ENCODE peak calls at places on chromosomes 16 and 17, in six cellular contexts. L is HepG2, I is stomach, Q is cardiac muscle cell, T is aorta, M is neural progenitor cell. O is an unnamed sample. For H3K4me1, the result is how much of the 10 kb centered on the place peaks cover.

GRCh38 chr16:77408607-77409006 is 26.2 kb downstream of the ADAMTS18 start:
- DNase-seq in M (no peak), T (no peak), Q (no peak), L (no peak), I (no peak), O (no peak)

GRCh38 chr17:41098476-41098875 is 534 bp upstream of the KRTAP4-8 start:
- DNase-seq in T (no peak), L (no peak), Q (no peak), I (no peak), M (no peak), O (no peak)

GRCh38 chr16:47460301-47460754 is 535 bp downstream of the ITFG1 start:
- DNase-seq in Q (no peak), I (no peak), T (no peak), M (no peak), L (no peak), O (no peak)

GRCh38 chr17:50872710-50873424 is 6.7 kb upstream of the TOB1 start:
- DNase-seq in L (no peak), I (peak), T (no peak), M (no peak), Q (peak), O (no peak)

GRCh38 chr16:27700596-27700995 is 150.7 kb downstream of the KATNIP start:
- DNase-seq in T (peak), M (no peak), Q (no peak), I (no peak), L (no peak), O (no peak)

GRCh38 chr17:44541884-44542581 is 15.3 kb upstream of the FZD2 start:
- DNase-seq in I (no peak), T (no peak), Q (no peak), M (peak), L (no peak), O (no peak)

GRCh38 chr16:14003119-14003570 is 68.0 kb upstream of the MRTFB start:
- DNase-seq in T (peak), M (peak), I (no peak), Q (peak), L (no peak), O (peak)

GRCh38 chr17:50511058-50511457 is 2.8 kb downstream of the MYCBPAP start:
- DNase-seq in Q (peak), T (no peak), L (no peak), M (no peak), I (no peak), O (no peak)

GRCh38 chr17:57586099-57586702 is 158.9 kb downstream of the CCDC182 start:
- DNase-seq in Q (no peak), I (no peak), T (no peak), M (no peak), L (no peak), O (no peak)

GRCh38 chr16:56883586-56883985 is 18.6 kb downstream of the SLC12A3 start:
- DNase-seq in L (no peak), Q (no peak), T (no peak), I (no peak), M (no peak), O (no peak)

GRCh38 chr17:76196675-76197074 is 43.6 kb downstream of the RNF157 start:
- DNase-seq in Q (peak), L (no peak), T (no peak), M (no peak), I (peak), O (peak)

GRCh38 chr17:44258811-44259351 is 9.1 kb downstream of the SLC4A1 start:
- DNase-seq in I (no peak), M (no peak), L (no peak), T (no peak), Q (no peak), O (no peak)

GRCh38 chr17:39702901-39703893 is 3.3 kb downstream of the ERBB2 start:
- DNase-seq in L (peak), I (no peak), T (no peak), M (peak), Q (no peak), O (no peak)

GRCh38 chr17:75632428-75632827 is 806 bp upstream of the SMIM5 start:
- DNase-seq in L (no peak), M (no peak), T (no peak), Q (no peak), I (no peak), O (no peak)

GRCh38 chr17:36594626-36595401 is 3.1 kb downstream of the DHRS11 start:
- DNase-seq in M (no peak), L (no peak), Q (no peak), T (no peak), I (no peak), O (no peak)

GRCh38 chr16:55563797-55564196 is 2.7 kb upstream of the CAPNS2 start:
- DNase-seq in Q (no peak), T (no peak), L (no peak), I (no peak), M (no peak), O (no peak)

GRCh38 chr17:18108400-18109312 is at the start of gene MYO15A:
- DNase-seq in M (no peak), Q (no peak), I (no peak), T (peak), L (no peak), O (no peak)

GRCh38 chr17:75152523-75152922 is 1.8 kb downstream of the JPT1 start:
- DNase-seq in M (no peak), T (no peak), I (no peak), L (no peak), Q (peak), O (no peak)

GRCh38 chr17:3475155-3475808 is 515 bp upstream of the ASPA start:
- DNase-seq in T (no peak), Q (no peak), I (no peak), L (no peak), M (no peak), O (no peak)

GRCh38 chr16:17358350-17358749 is 112.4 kb downstream of the XYLT1 start:
- DNase-seq in M (no peak), T (no peak), Q (no peak), I (no peak), L (no peak), O (no peak)

GRCh38 chr17:27888945-27889344 is 4.2 kb downstream of the LYRM9 start:
- DNase-seq in L (peak), T (no peak), M (peak), I (peak), Q (peak), O (no peak)

GRCh38 chr17:36755586-36755985 is 154.2 kb downstream of the MRM1 start:
- DNase-seq in M (peak), T (no peak), I (no peak), Q (peak), L (peak), O (no peak)

GRCh38 chr17:40559016-40559853 is 6.0 kb downstream of the CCR7 start:
- DNase-seq in L (no peak), M (no peak), Q (peak), T (peak), I (peak), O (no peak)

DNA sequence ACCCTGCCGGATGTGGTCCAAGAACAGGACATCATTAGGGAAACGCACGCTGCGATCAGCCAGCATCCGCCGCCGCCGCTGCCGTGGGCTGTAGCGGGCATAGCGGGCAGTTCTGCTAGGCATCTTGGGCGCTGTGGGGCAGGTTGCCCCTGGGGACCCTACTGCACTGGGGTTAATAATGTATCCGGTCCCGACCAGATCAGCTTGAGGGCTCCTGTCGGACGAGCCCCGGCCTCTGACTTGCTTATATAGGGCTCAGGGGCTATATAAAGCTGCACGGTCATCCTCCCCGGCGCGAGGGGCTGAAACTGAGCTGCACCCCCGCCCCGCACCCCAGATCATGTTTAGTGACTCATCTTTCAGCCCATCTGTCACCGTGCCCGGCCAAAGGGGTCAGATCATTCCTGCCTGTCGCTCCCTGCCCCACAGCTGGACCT is at the start of gene PPP1R27:
- DNase-seq in T (no peak), L (no peak), Q (no peak), M (no peak), I (no peak), O (no peak)
- H3K4me1 ChIP-seq in T (under half), L (half or more), Q (under half), M (under half), I (under half), O (under half)

DNA sequence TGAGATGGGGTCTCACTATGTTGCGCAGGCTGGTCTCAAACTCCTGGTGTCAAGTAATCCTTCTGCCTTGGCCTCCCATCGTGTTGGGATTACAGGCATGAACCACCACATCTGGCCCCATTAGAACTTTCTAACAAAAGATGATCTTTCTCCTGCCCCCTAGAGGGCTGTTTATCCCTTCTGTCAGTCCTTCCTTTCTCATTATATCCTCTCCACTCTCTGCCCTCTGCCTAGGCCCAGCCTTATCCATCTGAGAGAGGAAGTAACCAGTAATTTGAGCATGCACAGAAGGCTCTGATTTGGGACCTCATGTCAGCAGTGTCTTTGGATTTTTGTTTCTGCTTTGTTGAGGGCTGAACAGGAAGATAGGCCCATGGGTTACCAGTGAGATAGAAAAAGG is 4.4 kb upstream of the DHX40 start:
- DNase-seq in T (no peak), M (peak), Q (peak), L (peak), I (no peak), O (no peak)
- H3K27ac ChIP-seq in T (no peak), M (no peak), Q (no peak), L (no peak), I (no peak), O (no peak)

GRCh38 chr16:88413631-88414030 is 30.9 kb downstream of the ZNF469 start:
- DNase-seq in M (no peak), T (no peak), Q (no peak), L (no peak), I (no peak), O (no peak)
- H3K4me1 ChIP-seq in M (under half), T (under half), Q (under half), L (under half), I (under half), O (under half)

DNA sequence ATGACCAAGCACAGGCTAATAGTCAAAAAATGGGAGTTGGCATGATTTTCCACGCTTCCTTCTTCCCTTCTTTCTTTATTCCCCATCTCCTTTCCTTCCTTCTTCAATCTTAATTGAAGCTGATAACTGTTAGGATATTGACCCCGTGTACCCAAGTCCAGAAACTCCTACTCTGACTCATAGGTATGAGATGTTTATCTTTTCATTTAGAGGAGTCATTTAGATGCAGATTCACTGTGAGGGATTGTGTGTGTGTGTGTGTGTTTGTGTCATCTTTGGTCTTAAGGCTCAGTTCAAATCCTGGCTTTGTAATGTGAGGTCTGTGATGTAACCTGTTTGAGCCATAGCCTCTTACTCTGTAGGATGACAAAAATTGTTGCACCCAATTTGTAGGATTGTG is 332.0 kb upstream of the MAF start:
- DNase-seq in M (no peak), T (no peak), I (no peak), L (no peak), Q (no peak), O (no peak)
- H3K27ac ChIP-seq in M (no peak), T (no peak), I (no peak), L (no peak), Q (no peak), O (no peak)

DNA sequence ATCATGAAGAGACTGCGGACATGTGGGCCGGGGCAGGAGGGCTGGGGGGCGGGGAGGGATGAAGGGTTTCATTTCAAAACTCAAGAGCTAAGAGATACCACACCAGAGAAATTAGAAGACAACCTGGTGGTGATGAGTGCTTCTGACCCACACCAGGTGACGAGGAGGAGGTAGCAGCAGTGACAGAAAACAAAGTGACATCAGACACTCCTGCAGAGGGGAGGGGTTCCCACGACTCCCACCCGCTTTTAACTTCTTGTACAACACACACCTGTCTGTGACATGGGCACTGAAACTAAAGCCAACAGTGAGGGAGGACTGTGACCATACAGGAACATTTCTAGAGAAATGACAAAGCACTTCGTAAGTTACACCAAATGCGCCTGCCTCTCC is 112.9 kb downstream of the ANKRD11 start:
- DNase-seq in T (no peak), Q (no peak), L (no peak), M (no peak), I (no peak), O (no peak)
- H3K4me1 ChIP-seq in T (under half), Q (half or more), L (under half), M (under half), I (half or more), O (half or more)

DNA sequence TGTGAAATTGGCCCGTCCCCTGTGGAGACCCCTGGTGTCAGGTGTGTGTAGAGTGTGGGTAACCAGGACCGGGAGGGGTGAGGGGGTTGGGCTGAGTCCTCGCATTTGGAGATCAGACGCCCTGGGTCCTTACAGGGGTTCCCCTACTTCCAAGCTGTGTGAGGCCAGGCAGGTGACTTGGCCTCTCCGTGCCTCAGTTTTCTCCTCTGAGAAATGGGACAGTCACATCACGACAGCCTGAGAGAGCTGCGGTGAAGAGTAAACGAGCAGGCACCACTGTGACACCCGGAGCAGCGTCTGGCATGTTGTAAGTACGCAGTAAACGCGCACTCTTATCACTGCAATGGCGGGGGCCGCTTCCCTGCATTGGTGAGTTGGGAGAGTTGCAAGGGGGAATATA is 152.5 kb upstream of the CIBAR2 start:
- DNase-seq in I (no peak), T (no peak), M (no peak), Q (no peak), L (no peak), O (no peak)
- H3K27ac ChIP-seq in I (no peak), T (no peak), M (no peak), Q (no peak), L (no peak), O (no peak)

GRCh38 chr16:49700222-49700927 is 155.5 kb downstream of the ZNF423 start:
- DNase-seq in T (peak), I (no peak), Q (no peak), L (no peak), M (peak), O (peak)

GRCh38 chr16:49698931-49699715 is 156.8 kb downstream of the ZNF423 start:
- DNase-seq in Q (peak), T (peak), L (no peak), I (no peak), M (peak), O (peak)

GRCh38 chr16:49700928-49701685 is 154.8 kb downstream of the ZNF423 start:
- DNase-seq in Q (peak), T (no peak), M (peak), L (no peak), I (no peak), O (no peak)

GRCh38 chr16:49698416-49698815 is 157.5 kb downstream of the ZNF423 start:
- DNase-seq in I (no peak), M (peak), Q (peak), T (peak), L (no peak), O (peak)

GRCh38 chr16:49699718-49700117 is 156.2 kb downstream of the ZNF423 start:
- DNase-seq in L (no peak), T (no peak), M (no peak), I (no peak), Q (no peak), O (peak)
- H3K4me1 ChIP-seq in L (under half), T (under half), M (half or more), I (half or more), Q (half or more), O (half or more)

O was measured in left ventricle myocardium inferior.